ENCODE peak calls at places on chromosomes 13 and 19, in six cellular contexts. One of them, this sample, is unnamed.

GRCh38 chr19:33503791-33504444 is 17.7 kb downstream of the PEPD start:
- DNase-seq in IMR-90: no peak
- DNase-seq in CD4-positive, alpha-beta T cell: no peak
- DNase-seq in fibroblast of lung: no peak
- DNase-seq in endodermal cell: no peak
- DNase-seq in tibial artery: no peak
- DNase-seq in this sample: no peak

GRCh38 chr19:17156947-17157302 is 58.2 kb upstream of the USE1 start:
- DNase-seq in endodermal cell: no peak
- DNase-seq in IMR-90: no peak
- DNase-seq in CD4-positive, alpha-beta T cell: no peak
- DNase-seq in fibroblast of lung: no peak
- DNase-seq in tibial artery: no peak
- DNase-seq in this sample: no peak

GRCh38 chr13:48595330-48596127 is 58.2 kb upstream of the CYSLTR2 start:
- DNase-seq in fibroblast of lung: peak; percentile 65
- DNase-seq in tibial artery: no peak
- DNase-seq in CD4-positive, alpha-beta T cell: peak; percentile 50
- DNase-seq in IMR-90: peak; percentile 70
- DNase-seq in endodermal cell: peak; percentile 83
- DNase-seq in this sample: no peak

GRCh38 chr19:13841339-13842293 is 35.3 kb upstream of the NANOS3 start:
- DNase-seq in CD4-positive, alpha-beta T cell: no peak
- DNase-seq in endodermal cell: peak; percentile 63
- DNase-seq in IMR-90: no peak
- DNase-seq in tibial artery: peak; percentile 86
- DNase-seq in fibroblast of lung: peak; percentile 41
- DNase-seq in this sample: peak; percentile 82

GRCh38 chr13:43085545-43085944 is 62.2 kb downstream of the DNAJC15 start:
- DNase-seq in tibial artery: no peak
- DNase-seq in endodermal cell: no peak
- DNase-seq in fibroblast of lung: peak; percentile 26
- DNase-seq in CD4-positive, alpha-beta T cell: no peak
- DNase-seq in IMR-90: peak; percentile 61
- DNase-seq in this sample: no peak

GRCh38 chr13:95603887-95604533 is 40.5 kb downstream of the DZIP1 start:
- DNase-seq in fibroblast of lung: peak; percentile 80
- DNase-seq in IMR-90: no peak
- DNase-seq in tibial artery: no peak
- DNase-seq in endodermal cell: no peak
- DNase-seq in CD4-positive, alpha-beta T cell: no peak
- DNase-seq in this sample: peak; percentile 74

GRCh38 chr19:14333101-14333871 is 48.0 kb upstream of the ADGRE5 start:
- DNase-seq in fibroblast of lung: peak; percentile 33
- DNase-seq in endodermal cell: peak; percentile 77
- DNase-seq in tibial artery: no peak
- DNase-seq in CD4-positive, alpha-beta T cell: no peak
- DNase-seq in IMR-90: no peak
- DNase-seq in this sample: no peak

GRCh38 chr13:81142306-81142999 is 801.5 kb upstream of the SPRY2 start:
- DNase-seq in IMR-90: no peak
- DNase-seq in fibroblast of lung: no peak
- DNase-seq in tibial artery: no peak
- DNase-seq in endodermal cell: no peak
- DNase-seq in CD4-positive, alpha-beta T cell: no peak
- DNase-seq in this sample: no peak

GRCh38 chr13:50126378-50127016 is 111.3 kb downstream of the KCNRG start:
- DNase-seq in CD4-positive, alpha-beta T cell: no peak
- DNase-seq in fibroblast of lung: peak; percentile 35
- DNase-seq in endodermal cell: no peak
- DNase-seq in IMR-90: peak; percentile 58
- DNase-seq in tibial artery: no peak
- DNase-seq in this sample: no peak

GRCh38 chr19:532578-533484 is 1.3 kb downstream of the CDC34 start:
- DNase-seq in endodermal cell: peak; percentile 89
- DNase-seq in IMR-90: peak; percentile 64
- DNase-seq in fibroblast of lung: peak; percentile 58
- DNase-seq in CD4-positive, alpha-beta T cell: peak; percentile 43
- DNase-seq in tibial artery: peak; percentile 91
- DNase-seq in this sample: no peak

GRCh38 chr19:8336072-8336569 is 6.9 kb downstream of the KANK3 start:
- DNase-seq in IMR-90: no peak
- DNase-seq in tibial artery: no peak
- DNase-seq in fibroblast of lung: no peak
- DNase-seq in CD4-positive, alpha-beta T cell: no peak
- DNase-seq in endodermal cell: peak; percentile 59
- DNase-seq in this sample: no peak

GRCh38 chr19:8334458-8335342 is 8.4 kb downstream of the KANK3 start:
- DNase-seq in fibroblast of lung: peak; percentile 73
- DNase-seq in endodermal cell: peak; percentile 91
- DNase-seq in CD4-positive, alpha-beta T cell: no peak
- DNase-seq in IMR-90: peak; percentile 74
- DNase-seq in tibial artery: no peak
- DNase-seq in this sample: no peak

GRCh38 chr19:8333771-8334457 is 9.1 kb downstream of the KANK3 start:
- DNase-seq in CD4-positive, alpha-beta T cell: no peak
- DNase-seq in endodermal cell: peak; percentile 82
- DNase-seq in tibial artery: no peak
- DNase-seq in IMR-90: no peak
- DNase-seq in fibroblast of lung: no peak
- DNase-seq in this sample: no peak

GRCh38 chr19:8336665-8337064 is 6.4 kb downstream of the KANK3 start:
- DNase-seq in fibroblast of lung: no peak
- DNase-seq in IMR-90: no peak
- DNase-seq in endodermal cell: peak; percentile 29
- DNase-seq in tibial artery: no peak
- DNase-seq in CD4-positive, alpha-beta T cell: no peak
- DNase-seq in this sample: no peak

DNA sequence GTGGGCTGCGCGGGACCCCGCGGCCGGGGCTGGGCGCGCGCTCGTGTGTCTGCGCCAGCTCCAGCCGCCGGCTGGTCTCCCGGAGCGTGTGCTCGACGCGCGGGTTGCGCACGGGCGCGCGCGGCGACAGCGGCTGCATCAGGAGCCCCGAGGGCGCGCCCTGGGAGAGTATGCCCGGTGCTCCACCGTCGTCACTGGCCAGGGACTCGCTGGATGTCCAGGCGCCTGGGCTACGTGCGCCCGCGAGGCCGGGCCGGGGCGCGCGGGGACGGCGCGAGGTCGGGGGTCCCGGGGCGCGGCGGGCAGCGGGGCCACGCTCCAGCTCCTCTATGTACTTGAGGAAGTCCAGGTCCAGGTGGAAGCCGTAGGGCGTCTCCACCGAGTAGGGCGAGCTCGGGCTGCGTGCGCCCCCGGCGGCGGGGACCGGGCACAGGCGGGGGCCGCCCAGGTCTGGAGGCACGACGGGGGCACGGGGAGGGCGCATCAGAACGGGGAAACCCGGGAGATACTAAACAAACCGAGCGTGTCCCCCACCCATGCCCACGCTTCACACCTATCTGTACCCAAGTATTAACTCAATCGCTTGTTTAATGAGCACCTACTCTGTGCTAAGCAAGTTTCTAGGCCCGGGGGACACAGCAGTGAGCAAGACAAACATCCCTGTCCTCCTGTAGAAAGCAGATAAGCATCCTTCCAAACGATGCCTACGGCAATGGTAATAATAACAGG is 7.6 kb downstream of the KANK3 start:
- DNase-seq in endodermal cell: peak; percentile 86
- DNase-seq in fibroblast of lung: no peak
- DNase-seq in tibial artery: no peak
- DNase-seq in CD4-positive, alpha-beta T cell: peak; percentile 31
- DNase-seq in IMR-90: no peak
- DNase-seq in this sample: no peak
- H3K27me3 ChIP-seq in endodermal cell: peaks cover 50% of the 10 kb centered on the region
- H3K27me3 ChIP-seq in fibroblast of lung: peaks cover 24% of the 10 kb centered on the region
- H3K27me3 ChIP-seq in tibial artery: peaks cover 24% of the 10 kb centered on the region
- H3K27me3 ChIP-seq in CD4-positive, alpha-beta T cell: peaks cover 26% of the 10 kb centered on the region
- H3K27me3 ChIP-seq in IMR-90: peaks cover 46% of the 10 kb centered on the region
- H3K27me3 ChIP-seq in this sample: peaks cover 18% of the 10 kb centered on the region

GRCh38 chr19:58182989-58183821 is at the start of gene ZNF274:
- DNase-seq in fibroblast of lung: peak; percentile 89
- DNase-seq in endodermal cell: peak; percentile 98
- DNase-seq in CD4-positive, alpha-beta T cell: peak; percentile 91
- DNase-seq in IMR-90: peak; percentile 87
- DNase-seq in tibial artery: peak; percentile 94
- DNase-seq in this sample: peak; percentile 92
- H3K9me3 ChIP-seq in fibroblast of lung: peaks cover 19% of the 10 kb centered on the region
- H3K9me3 ChIP-seq in endodermal cell: peaks cover 85% of the 10 kb centered on the region
- H3K9me3 ChIP-seq in CD4-positive, alpha-beta T cell: peaks cover 77% of the 10 kb centered on the region
- H3K9me3 ChIP-seq in IMR-90: peaks cover 82% of the 10 kb centered on the region
- H3K9me3 ChIP-seq in tibial artery: peaks cover 95% of the 10 kb centered on the region
- H3K9me3 ChIP-seq in this sample: peaks cover 46% of the 10 kb centered on the region

GRCh38 chr19:57817976-57818375 is 3.3 kb upstream of the ZNF552 start:
- DNase-seq in endodermal cell: no peak
- DNase-seq in tibial artery: no peak
- DNase-seq in IMR-90: no peak
- DNase-seq in CD4-positive, alpha-beta T cell: no peak
- DNase-seq in fibroblast of lung: no peak
- DNase-seq in this sample: no peak
- TF ChIP-seq CTCF in endodermal cell: no peak
- TF ChIP-seq CTCF in tibial artery: no peak
- TF ChIP-seq CTCF in IMR-90: no peak
- TF ChIP-seq CTCF in CD4-positive, alpha-beta T cell: no peak
- TF ChIP-seq CTCF in fibroblast of lung: no peak
- TF ChIP-seq CTCF in this sample: no peak

DNA sequence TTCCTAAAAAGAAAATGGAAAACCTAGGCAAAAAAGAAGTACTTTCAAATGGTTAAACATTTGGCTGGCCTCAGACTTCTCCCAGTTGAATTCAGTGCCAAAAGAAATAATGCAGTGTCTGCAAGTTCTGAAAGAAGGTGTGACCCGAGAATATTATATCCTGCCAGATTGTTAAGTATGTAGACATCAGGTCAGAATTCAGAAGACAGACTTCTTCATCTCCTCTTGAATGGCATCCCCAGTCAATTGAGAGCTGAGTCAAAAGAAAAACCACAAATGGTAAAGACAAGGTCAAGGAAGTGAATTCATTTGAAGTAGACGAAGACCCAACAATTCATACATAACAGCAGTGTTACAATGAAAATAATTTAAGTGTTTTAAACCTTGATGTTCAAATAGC is 194.5 kb downstream of the NBEA start:
- DNase-seq in CD4-positive, alpha-beta T cell: no peak
- DNase-seq in endodermal cell: no peak
- DNase-seq in IMR-90: no peak
- DNase-seq in tibial artery: no peak
- DNase-seq in fibroblast of lung: peak; percentile 37
- DNase-seq in this sample: no peak
- H3K27me3 ChIP-seq in CD4-positive, alpha-beta T cell: no peaks in the 10 kb centered on the region
- H3K27me3 ChIP-seq in endodermal cell: no peaks in the 10 kb centered on the region
- H3K27me3 ChIP-seq in IMR-90: no peaks in the 10 kb centered on the region
- H3K27me3 ChIP-seq in tibial artery: no peaks in the 10 kb centered on the region
- H3K27me3 ChIP-seq in fibroblast of lung: no peaks in the 10 kb centered on the region
- H3K27me3 ChIP-seq in this sample: no peaks in the 10 kb centered on the region

DNA sequence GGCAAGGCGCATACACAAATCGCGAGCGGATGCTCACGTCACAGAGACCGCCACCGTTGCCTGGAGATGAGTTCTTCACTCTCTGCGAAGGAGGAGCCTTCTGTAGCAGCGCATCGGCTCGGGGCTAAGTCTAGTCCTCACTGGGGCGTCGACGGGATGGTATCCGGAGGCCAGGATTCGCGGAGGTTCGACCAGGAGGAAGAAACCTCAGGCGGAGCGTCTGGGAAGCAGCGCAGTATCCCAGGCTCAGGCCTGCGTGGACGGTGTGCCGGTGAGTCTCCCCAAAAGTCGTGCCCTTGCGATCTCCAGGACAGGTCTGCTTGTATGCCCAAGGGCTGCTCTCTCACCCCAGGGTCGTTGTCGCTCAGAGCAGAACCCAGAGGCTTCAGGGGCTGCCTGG is 40.4 kb downstream of the ZNF146 start:
- DNase-seq in endodermal cell: no peak
- DNase-seq in fibroblast of lung: no peak
- DNase-seq in tibial artery: no peak
- DNase-seq in CD4-positive, alpha-beta T cell: no peak
- DNase-seq in IMR-90: no peak
- DNase-seq in this sample: no peak
- H3K9me3 ChIP-seq in endodermal cell: no peaks in the 10 kb centered on the region
- H3K9me3 ChIP-seq in fibroblast of lung: no peaks in the 10 kb centered on the region
- H3K9me3 ChIP-seq in tibial artery: no peaks in the 10 kb centered on the region
- H3K9me3 ChIP-seq in CD4-positive, alpha-beta T cell: peaks cover 30% of the 10 kb centered on the region
- H3K9me3 ChIP-seq in IMR-90: peaks cover 3% of the 10 kb centered on the region
- H3K9me3 ChIP-seq in this sample: no peaks in the 10 kb centered on the region

DNA sequence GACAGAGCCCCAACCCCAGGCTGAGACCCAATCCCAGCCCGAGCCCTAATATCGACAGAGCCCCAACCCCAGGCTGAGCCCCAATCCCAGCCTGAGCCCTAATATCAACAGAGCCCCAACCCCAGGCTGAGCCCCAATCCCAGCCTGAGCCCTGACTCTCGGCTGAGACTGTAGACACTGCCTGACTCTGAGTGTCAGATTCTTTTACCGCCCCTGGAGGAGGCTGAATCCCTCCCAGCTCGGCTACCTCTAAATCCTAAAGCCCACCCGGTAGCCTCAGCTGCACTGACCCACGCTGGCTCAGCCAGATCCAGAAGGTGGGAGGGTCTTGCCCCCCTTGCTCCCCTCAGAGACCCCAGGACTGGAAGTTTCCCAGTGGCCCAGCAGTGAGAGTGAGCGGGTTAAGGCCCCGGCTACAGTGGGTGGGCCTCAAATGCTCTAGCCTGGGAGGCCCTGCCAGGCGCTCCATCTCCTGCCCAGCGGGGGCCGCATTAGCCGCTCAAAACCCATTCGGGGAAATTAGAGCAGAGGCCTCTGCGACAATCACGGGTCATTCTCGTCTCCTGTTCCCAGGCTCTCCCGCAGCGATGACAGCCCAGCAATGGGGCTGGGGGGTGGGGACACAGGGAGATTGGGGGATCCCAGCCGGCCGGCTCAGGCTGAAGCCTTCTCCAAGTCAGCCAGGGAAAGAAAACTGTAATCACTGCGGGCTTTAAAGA is 43.8 kb downstream of the ZNRF4 start:
- DNase-seq in fibroblast of lung: no peak
- DNase-seq in IMR-90: no peak
- DNase-seq in endodermal cell: peak; percentile 98
- DNase-seq in tibial artery: no peak
- DNase-seq in CD4-positive, alpha-beta T cell: no peak
- DNase-seq in this sample: no peak
- TF ChIP-seq CTCF in fibroblast of lung: no peak
- TF ChIP-seq CTCF in IMR-90: no peak
- TF ChIP-seq CTCF in endodermal cell: peak; percentile 16
- TF ChIP-seq CTCF in tibial artery: no peak
- TF ChIP-seq CTCF in CD4-positive, alpha-beta T cell: no peak
- TF ChIP-seq CTCF in this sample: no peak

DNA sequence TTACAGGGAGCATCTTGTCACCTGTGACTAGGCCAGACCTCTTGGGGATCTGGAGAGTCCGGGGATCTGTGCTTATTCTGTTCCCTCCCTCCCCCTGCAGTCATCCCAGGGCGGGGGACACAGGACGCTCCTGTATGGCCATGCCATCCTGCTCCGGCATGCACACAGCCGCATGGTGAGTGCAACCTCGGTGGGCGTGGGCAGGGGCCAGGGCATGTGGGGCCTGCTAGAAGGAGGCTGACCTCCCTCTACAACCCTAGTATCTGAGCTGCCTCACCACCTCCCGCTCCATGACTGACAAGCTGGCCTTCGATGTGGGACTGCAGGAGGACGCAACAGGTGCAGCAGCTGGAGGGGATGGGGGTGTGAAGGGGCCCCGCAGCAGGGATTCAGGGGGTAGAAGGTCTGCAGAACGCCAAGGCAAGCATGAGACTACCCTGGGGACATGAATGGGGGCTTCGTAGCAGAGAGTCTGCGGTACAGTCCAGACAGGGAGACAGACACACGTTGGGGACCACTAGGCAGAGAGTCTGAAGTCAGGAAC is 10.0 kb downstream of the RYR1 start:
- DNase-seq in CD4-positive, alpha-beta T cell: no peak
- DNase-seq in endodermal cell: no peak
- DNase-seq in IMR-90: no peak
- DNase-seq in fibroblast of lung: no peak
- DNase-seq in tibial artery: no peak
- DNase-seq in this sample: no peak
- H3K27me3 ChIP-seq in CD4-positive, alpha-beta T cell: no peaks in the 10 kb centered on the region
- H3K27me3 ChIP-seq in endodermal cell: no peaks in the 10 kb centered on the region
- H3K27me3 ChIP-seq in IMR-90: peaks cover 7% of the 10 kb centered on the region
- H3K27me3 ChIP-seq in fibroblast of lung: no peaks in the 10 kb centered on the region
- H3K27me3 ChIP-seq in tibial artery: peaks cover 28% of the 10 kb centered on the region
- H3K27me3 ChIP-seq in this sample: no peaks in the 10 kb centered on the region